ENCODE peak calls at places on chromosome 17, in four cellular contexts. X is Peyer's patch, K is aorta, E is A549. Z is an unnamed sample.

GRCh38 chr17:28071891-28072606 is 29.6 kb downstream of the NLK start:
- DNase-seq in X (no peak), E (no peak), K (no peak), Z (no peak)

GRCh38 chr17:30235386-30236296 is at the start of gene SLC6A4:
- DNase-seq in K (no peak), E (no peak), X (no peak), Z (no peak)

GRCh38 chr17:72152392-72152727 is 31.5 kb downstream of the SOX9 start:
- DNase-seq in K (no peak), E (no peak), X (no peak), Z (no peak)

GRCh38 chr17:72515291-72516065 is 394.7 kb downstream of the SOX9 start:
- DNase-seq in K (no peak), E (no peak), X (no peak), Z (no peak)

GRCh38 chr17:46764709-46765401 is 53.6 kb downstream of the WNT3 start:
- DNase-seq in X (peak; percentile 38), E (no peak), K (no peak), Z (no peak)

GRCh38 chr17:63171428-63172205 is 205.6 kb downstream of the TANC2 start:
- DNase-seq in K (no peak), X (no peak), E (no peak), Z (no peak)

GRCh38 chr17:8360751-8361150 is 15.8 kb downstream of the KRABD2 start:
- DNase-seq in K (no peak), E (no peak), X (no peak), Z (no peak)

GRCh38 chr17:64420143-64420670 is 28.7 kb upstream of the MILR1 start:
- DNase-seq in K (no peak), E (peak; percentile 85), X (peak; percentile 59), Z (peak; percentile 84)

GRCh38 chr17:65277576-65277975 is 140.4 kb downstream of the RGS9 start:
- DNase-seq in E (no peak), X (no peak), K (no peak), Z (no peak)

GRCh38 chr17:37640016-37640415 is 3.2 kb downstream of the DDX52 start:
- DNase-seq in E (no peak), K (no peak), X (no peak), Z (no peak)

GRCh38 chr17:81863833-81864768 is 3.8 kb upstream of the P4HB start:
- DNase-seq in K (no peak), X (peak; percentile 68), E (peak; percentile 58), Z (peak; percentile 58)

GRCh38 chr17:81866440-81867122 is 4.6 kb downstream of the ARHGDIA start:
- DNase-seq in K (no peak), E (no peak), X (no peak), Z (peak; percentile 23)

GRCh38 chr17:81865358-81865732 is 5.0 kb upstream of the P4HB start:
- DNase-seq in K (no peak), X (no peak), E (no peak), Z (no peak)

GRCh38 chr17:81867123-81867951 is 3.8 kb downstream of the ARHGDIA start:
- DNase-seq in K (no peak), X (peak; percentile 63), E (peak; percentile 83), Z (peak; percentile 61)

DNA sequence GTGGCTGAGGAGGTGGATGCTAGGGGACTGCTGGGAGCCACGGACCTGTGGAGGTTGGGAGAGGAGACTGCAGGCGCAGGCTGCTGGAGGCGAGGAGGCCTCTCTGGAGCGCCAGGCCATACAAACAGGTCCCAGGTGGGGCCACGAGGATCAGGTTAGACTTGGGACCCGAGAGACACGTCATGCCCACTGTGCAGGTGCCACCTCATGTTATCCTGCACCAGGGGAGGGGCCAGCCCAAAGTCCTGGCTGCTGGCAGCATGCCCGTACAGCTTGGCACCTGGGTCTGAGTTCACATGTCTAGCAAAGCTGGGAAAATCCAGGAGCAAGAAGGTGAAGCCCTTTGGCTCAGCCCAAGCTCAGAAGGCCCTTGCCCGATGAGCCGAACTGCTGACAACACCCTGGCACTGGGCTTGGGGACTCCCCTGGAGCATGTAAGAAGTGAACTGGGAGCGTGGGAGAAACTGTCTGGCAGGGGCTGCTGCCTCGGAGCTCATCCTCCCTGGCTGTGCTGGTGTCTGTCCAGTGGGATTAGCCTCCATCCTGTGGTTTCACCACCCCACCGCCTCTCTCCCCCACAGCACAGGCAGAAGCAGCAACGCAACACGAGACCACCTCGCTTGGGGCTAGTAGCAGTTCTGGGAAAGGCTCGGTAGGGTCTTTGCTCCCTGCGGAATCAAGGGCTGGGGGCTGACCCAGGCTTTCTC is 5.3 kb downstream of the ARHGDIA start:
- DNase-seq in X (peak; percentile 95), E (no peak), K (no peak), Z (peak; percentile 99)
- H3K27ac ChIP-seq in X (peak overlapping the region; percentile 99), E (no peak overlapping the region), K (no peak overlapping the region), Z (peak overlapping the region; percentile 99)

GRCh38 chr17:35345445-35345925 is 27.9 kb downstream of the SLFN11 start:
- DNase-seq in K (no peak), X (no peak), E (no peak), Z (no peak)
- H3K27ac ChIP-seq in K (no peak overlapping the region), X (peak overlapping the region; percentile 74), E (no peak overlapping the region), Z (peak overlapping the region; percentile 40)

GRCh38 chr17:38750312-38751121 is 2.0 kb upstream of the PSMB3 start:
- DNase-seq in X (no peak), E (peak; percentile 55), K (no peak), Z (no peak)
- H3K27ac ChIP-seq in X (peak overlapping the region; percentile 70), E (peak overlapping the region; percentile 90), K (peak overlapping the region; percentile 47), Z (peak overlapping the region; percentile 88)

GRCh38 chr17:82095777-82096708 is 2.0 kb downstream of the FASN start:
- DNase-seq in X (no peak), K (peak; percentile 44), E (no peak), Z (no peak)
- H3K27ac ChIP-seq in X (no peak overlapping the region), K (no peak overlapping the region), E (peak overlapping the region; percentile 95), Z (no peak overlapping the region)

GRCh38 chr17:45230410-45230786 is 8.7 kb downstream of the FMNL1 start:
- DNase-seq in K (no peak), X (no peak), E (no peak), Z (no peak)

GRCh38 chr17:45232514-45233422 is 11.1 kb downstream of the FMNL1 start:
- DNase-seq in K (no peak), E (peak; percentile 12), X (no peak), Z (no peak)

GRCh38 chr17:45230787-45231480 is 9.2 kb downstream of the FMNL1 start:
- DNase-seq in K (no peak), E (peak; percentile 72), X (no peak), Z (no peak)

GRCh38 chr17:45229681-45230409 is 8.2 kb downstream of the FMNL1 start:
- DNase-seq in E (no peak), X (no peak), K (no peak), Z (no peak)

GRCh38 chr17:45231481-45232116 is 9.9 kb downstream of the FMNL1 start:
- DNase-seq in E (peak; percentile 78), K (no peak), X (no peak), Z (no peak)
- H3K27ac ChIP-seq in E (peak overlapping the region; percentile 97), K (no peak overlapping the region), X (no peak overlapping the region), Z (no peak overlapping the region)